ENCODE peak calls at places on chromosome 9, in eight cellular contexts. One of them, this sample, is unnamed. For H3K36me3 and H3K4me1, the result is how much of the 10 kb centered on the place peaks cover.

GRCh38 chr9:76629205-76629990 is 134.8 kb upstream of the PCA3 start:
- DNase-seq in PC-9: no peak
- DNase-seq in tibial nerve: no peak
- DNase-seq in suprapubic skin: no peak
- DNase-seq in lower lobe of right lung: no peak
- DNase-seq in GM23248: no peak
- DNase-seq in HCT116: no peak
- DNase-seq in left ventricle myocardium inferior: no peak
- DNase-seq in this sample: no peak

GRCh38 chr9:73583590-73583989 is 431.9 kb downstream of the ANXA1 start:
- DNase-seq in PC-9: no peak
- DNase-seq in tibial nerve: no peak
- DNase-seq in suprapubic skin: no peak
- DNase-seq in lower lobe of right lung: no peak
- DNase-seq in GM23248: peak
- DNase-seq in HCT116: no peak
- DNase-seq in left ventricle myocardium inferior: no peak
- DNase-seq in this sample: no peak

GRCh38 chr9:87530716-87531115 is 33.0 kb downstream of the DAPK1 start:
- DNase-seq in PC-9: no peak
- DNase-seq in tibial nerve: no peak
- DNase-seq in suprapubic skin: no peak
- DNase-seq in lower lobe of right lung: no peak
- DNase-seq in GM23248: no peak
- DNase-seq in HCT116: no peak
- DNase-seq in left ventricle myocardium inferior: no peak
- DNase-seq in this sample: no peak

GRCh38 chr9:128429505-128430086 is 8.9 kb downstream of the CERCAM start:
- DNase-seq in PC-9: no peak
- DNase-seq in tibial nerve: no peak
- DNase-seq in suprapubic skin: no peak
- DNase-seq in lower lobe of right lung: no peak
- DNase-seq in GM23248: no peak
- DNase-seq in HCT116: no peak
- DNase-seq in left ventricle myocardium inferior: no peak
- DNase-seq in this sample: no peak

GRCh38 chr9:120532475-120532874 is 47.5 kb downstream of the CDK5RAP2 start:
- DNase-seq in PC-9: peak
- DNase-seq in tibial nerve: peak
- DNase-seq in suprapubic skin: peak
- DNase-seq in lower lobe of right lung: peak
- DNase-seq in GM23248: peak
- DNase-seq in HCT116: peak
- DNase-seq in left ventricle myocardium inferior: peak
- DNase-seq in this sample: no peak

GRCh38 chr9:72524820-72525539 is 3.6 kb downstream of the TMC1 start:
- DNase-seq in PC-9: peak
- DNase-seq in tibial nerve: no peak
- DNase-seq in suprapubic skin: no peak
- DNase-seq in lower lobe of right lung: no peak
- DNase-seq in GM23248: peak
- DNase-seq in HCT116: peak
- DNase-seq in left ventricle myocardium inferior: no peak
- DNase-seq in this sample: no peak

GRCh38 chr9:135213566-135213965 is 126.1 kb downstream of the OLFM1 start:
- DNase-seq in PC-9: no peak
- DNase-seq in tibial nerve: no peak
- DNase-seq in suprapubic skin: no peak
- DNase-seq in lower lobe of right lung: peak
- DNase-seq in GM23248: no peak
- DNase-seq in HCT116: no peak
- DNase-seq in left ventricle myocardium inferior: no peak
- DNase-seq in this sample: no peak

GRCh38 chr9:98380065-98380681 is 124.7 kb upstream of the TBC1D2 start:
- DNase-seq in PC-9: peak
- DNase-seq in tibial nerve: no peak
- DNase-seq in suprapubic skin: peak
- DNase-seq in lower lobe of right lung: no peak
- DNase-seq in GM23248: peak
- DNase-seq in HCT116: no peak
- DNase-seq in left ventricle myocardium inferior: no peak
- DNase-seq in this sample: no peak

GRCh38 chr9:80061940-80062339 is 490.2 kb downstream of the TLE4 start:
- DNase-seq in PC-9: no peak
- DNase-seq in tibial nerve: peak
- DNase-seq in suprapubic skin: no peak
- DNase-seq in lower lobe of right lung: no peak
- DNase-seq in GM23248: peak
- DNase-seq in HCT116: no peak
- DNase-seq in left ventricle myocardium inferior: no peak
- DNase-seq in this sample: no peak

GRCh38 chr9:93114169-93114983 is 18.4 kb downstream of the CARD19 start:
- DNase-seq in PC-9: peak
- DNase-seq in tibial nerve: no peak
- DNase-seq in suprapubic skin: peak
- DNase-seq in lower lobe of right lung: peak
- DNase-seq in GM23248: no peak
- DNase-seq in HCT116: no peak
- DNase-seq in left ventricle myocardium inferior: peak
- DNase-seq in this sample: no peak

GRCh38 chr9:18869725-18870124 is 163.3 kb downstream of the SAXO1 start:
- DNase-seq in PC-9: no peak
- DNase-seq in tibial nerve: no peak
- DNase-seq in suprapubic skin: no peak
- DNase-seq in lower lobe of right lung: no peak
- DNase-seq in GM23248: no peak
- DNase-seq in HCT116: no peak
- DNase-seq in left ventricle myocardium inferior: no peak
- DNase-seq in this sample: no peak

GRCh38 chr9:131277673-131278420 is 1.5 kb upstream of the FAM78A start:
- DNase-seq in PC-9: peak
- DNase-seq in tibial nerve: peak
- DNase-seq in suprapubic skin: peak
- DNase-seq in lower lobe of right lung: peak
- DNase-seq in GM23248: peak
- DNase-seq in HCT116: peak
- DNase-seq in left ventricle myocardium inferior: peak
- DNase-seq in this sample: peak

GRCh38 chr9:33225319-33226152 is 14.4 kb upstream of the SPINK4 start:
- DNase-seq in PC-9: peak
- DNase-seq in tibial nerve: peak
- DNase-seq in suprapubic skin: peak
- DNase-seq in lower lobe of right lung: no peak
- DNase-seq in GM23248: peak
- DNase-seq in HCT116: peak
- DNase-seq in left ventricle myocardium inferior: no peak
- DNase-seq in this sample: peak

GRCh38 chr9:118578467-118578866 is 790.8 kb downstream of the BRINP1 start:
- DNase-seq in PC-9: no peak
- DNase-seq in tibial nerve: no peak
- DNase-seq in suprapubic skin: no peak
- DNase-seq in lower lobe of right lung: no peak
- DNase-seq in GM23248: peak
- DNase-seq in HCT116: no peak
- DNase-seq in left ventricle myocardium inferior: no peak
- DNase-seq in this sample: no peak

GRCh38 chr9:126491256-126491879 is 122.4 kb upstream of the LMX1B start:
- DNase-seq in PC-9: peak
- DNase-seq in tibial nerve: peak
- DNase-seq in suprapubic skin: no peak
- DNase-seq in lower lobe of right lung: no peak
- DNase-seq in GM23248: peak
- DNase-seq in HCT116: no peak
- DNase-seq in left ventricle myocardium inferior: no peak
- DNase-seq in this sample: peak

GRCh38 chr9:116074658-116075057 is 78.9 kb upstream of the PAPPA start:
- DNase-seq in PC-9: no peak
- DNase-seq in tibial nerve: no peak
- DNase-seq in suprapubic skin: no peak
- DNase-seq in lower lobe of right lung: no peak
- DNase-seq in GM23248: peak
- DNase-seq in HCT116: no peak
- DNase-seq in left ventricle myocardium inferior: no peak
- DNase-seq in this sample: no peak

DNA sequence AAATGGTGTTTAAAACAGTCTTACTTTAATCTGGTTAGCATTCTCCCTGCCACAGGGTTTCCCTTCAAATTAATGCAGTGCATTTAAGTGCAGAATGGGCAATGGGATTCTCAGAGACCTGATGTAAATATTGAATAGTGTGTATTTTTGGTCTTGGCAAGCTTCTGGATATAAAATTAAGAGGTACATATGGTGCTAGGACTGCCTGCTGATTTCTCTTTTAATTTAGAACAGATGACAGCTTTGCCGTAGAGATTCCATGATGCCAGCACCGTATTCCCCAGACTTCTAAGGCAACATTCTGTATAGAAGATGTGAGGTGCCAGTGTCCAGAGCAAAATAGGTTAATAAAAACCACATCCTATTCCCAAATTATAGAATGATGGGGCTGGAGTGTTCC is 1.9 kb downstream of the MTAP start:
- DNase-seq in PC-9: no peak
- DNase-seq in tibial nerve: no peak
- DNase-seq in suprapubic skin: no peak
- DNase-seq in lower lobe of right lung: no peak
- DNase-seq in GM23248: no peak
- DNase-seq in HCT116: no peak
- DNase-seq in left ventricle myocardium inferior: no peak
- DNase-seq in this sample: no peak
- H3K36me3 ChIP-seq in PC-9: under half
- H3K36me3 ChIP-seq in tibial nerve: under half
- H3K36me3 ChIP-seq in suprapubic skin: under half
- H3K36me3 ChIP-seq in lower lobe of right lung: under half
- H3K36me3 ChIP-seq in GM23248: under half
- H3K36me3 ChIP-seq in HCT116: under half
- H3K36me3 ChIP-seq in left ventricle myocardium inferior: under half
- H3K36me3 ChIP-seq in this sample: under half

GRCh38 chr9:111959960-111960359 is 63.3 kb downstream of the UGCG start:
- DNase-seq in PC-9: no peak
- DNase-seq in tibial nerve: no peak
- DNase-seq in suprapubic skin: no peak
- DNase-seq in lower lobe of right lung: no peak
- DNase-seq in GM23248: no peak
- DNase-seq in HCT116: no peak
- DNase-seq in left ventricle myocardium inferior: no peak
- DNase-seq in this sample: no peak
- H3K4me1 ChIP-seq in PC-9: under half
- H3K4me1 ChIP-seq in tibial nerve: under half
- H3K4me1 ChIP-seq in suprapubic skin: under half
- H3K4me1 ChIP-seq in lower lobe of right lung: under half
- H3K4me1 ChIP-seq in GM23248: under half
- H3K4me1 ChIP-seq in HCT116: half or more
- H3K4me1 ChIP-seq in left ventricle myocardium inferior: under half
- H3K4me1 ChIP-seq in this sample: under half

DNA sequence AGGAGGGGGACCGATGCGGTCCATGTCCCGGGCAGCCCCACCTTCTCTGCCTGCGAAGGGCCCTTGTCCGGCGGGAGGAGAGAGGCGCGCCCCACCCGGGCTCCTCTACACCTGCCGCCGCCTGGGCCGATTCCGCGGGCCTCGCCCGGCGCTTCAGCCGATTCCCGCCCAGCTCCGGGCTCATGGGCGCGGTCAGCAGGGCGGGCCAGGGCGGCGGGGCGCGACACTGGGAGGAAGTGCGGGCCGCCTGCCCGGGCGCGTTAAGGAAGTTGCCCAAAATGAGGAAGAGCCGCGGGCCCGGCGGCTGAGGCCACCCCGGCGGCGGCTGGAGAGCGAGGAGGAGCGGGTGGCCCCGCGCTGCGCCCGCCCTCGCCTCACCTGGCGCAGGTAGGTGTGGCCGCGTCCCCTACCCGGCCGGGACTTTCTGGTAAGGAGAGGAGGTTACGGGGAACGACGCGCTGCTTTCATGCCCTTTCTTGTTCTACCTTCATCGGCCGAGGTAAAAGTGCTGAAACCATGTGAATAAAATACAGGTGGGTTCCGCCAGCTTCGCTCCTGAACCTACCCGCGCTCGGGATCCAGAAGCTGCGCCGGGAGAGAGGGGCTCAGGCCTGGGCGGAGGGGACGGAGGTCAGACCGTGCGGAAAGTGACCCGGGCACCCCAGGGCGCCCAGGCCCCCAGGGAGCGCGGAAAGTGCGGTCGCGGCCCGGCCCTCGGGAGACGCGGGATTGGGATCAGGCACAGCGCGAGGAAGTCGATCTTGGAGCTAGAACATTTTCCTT is at the start of gene SYK:
- DNase-seq in PC-9: peak
- DNase-seq in tibial nerve: no peak
- DNase-seq in suprapubic skin: no peak
- DNase-seq in lower lobe of right lung: peak
- DNase-seq in GM23248: no peak
- DNase-seq in HCT116: no peak
- DNase-seq in left ventricle myocardium inferior: peak
- DNase-seq in this sample: no peak
- H3K4me3 ChIP-seq in PC-9: peak
- H3K4me3 ChIP-seq in tibial nerve: peak
- H3K4me3 ChIP-seq in suprapubic skin: peak
- H3K4me3 ChIP-seq in lower lobe of right lung: peak
- H3K4me3 ChIP-seq in GM23248: no peak
- H3K4me3 ChIP-seq in HCT116: peak
- H3K4me3 ChIP-seq in left ventricle myocardium inferior: peak
- H3K4me3 ChIP-seq in this sample: no peak

GRCh38 chr9:113158446-113158845 is 7.6 kb downstream of the SLC31A2 start:
- DNase-seq in PC-9: no peak
- DNase-seq in tibial nerve: no peak
- DNase-seq in suprapubic skin: no peak
- DNase-seq in lower lobe of right lung: no peak
- DNase-seq in GM23248: no peak
- DNase-seq in HCT116: no peak
- DNase-seq in left ventricle myocardium inferior: no peak
- DNase-seq in this sample: no peak
- H3K36me3 ChIP-seq in PC-9: under half
- H3K36me3 ChIP-seq in tibial nerve: under half
- H3K36me3 ChIP-seq in suprapubic skin: half or more
- H3K36me3 ChIP-seq in lower lobe of right lung: half or more
- H3K36me3 ChIP-seq in GM23248: under half
- H3K36me3 ChIP-seq in HCT116: under half
- H3K36me3 ChIP-seq in left ventricle myocardium inferior: under half
- H3K36me3 ChIP-seq in this sample: under half

DNA sequence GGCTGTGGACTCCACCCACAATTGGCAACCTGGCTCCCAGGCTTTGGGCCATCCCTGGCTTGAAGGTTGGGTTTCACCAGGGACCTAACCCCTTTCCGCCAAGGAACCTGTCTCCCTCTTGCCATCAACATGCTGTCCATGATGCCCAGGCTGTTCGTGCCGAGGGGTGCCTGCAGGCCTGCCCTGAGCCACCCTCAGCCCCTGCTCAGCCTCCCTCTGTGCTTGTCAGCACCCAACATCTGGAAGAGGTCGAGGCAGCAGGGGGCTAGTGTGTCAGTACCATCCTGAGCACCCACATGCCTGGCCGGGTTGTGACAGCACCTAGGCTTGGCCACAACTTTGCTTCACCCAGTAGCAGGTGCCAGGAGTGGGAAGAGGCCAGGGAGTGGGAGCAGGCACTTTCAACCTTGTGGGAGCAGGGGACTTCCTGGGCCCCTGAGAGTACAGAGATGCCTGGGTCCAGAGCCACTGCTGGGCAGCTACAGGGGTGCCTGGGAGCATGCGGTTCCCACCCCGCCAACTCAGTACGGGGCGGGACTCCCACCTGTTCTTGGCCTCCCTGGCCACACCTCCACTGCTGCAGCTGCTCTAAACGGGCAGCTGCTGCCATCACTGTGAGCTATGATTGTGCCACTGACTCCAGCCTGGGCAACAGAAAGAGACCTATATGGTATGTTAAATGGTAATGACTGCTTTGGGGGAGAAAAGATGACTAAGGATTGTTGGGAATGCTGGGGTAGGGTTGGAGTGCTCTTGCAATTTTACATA is 6.3 kb downstream of the PDCD1LG2 start:
- DNase-seq in PC-9: no peak
- DNase-seq in tibial nerve: no peak
- DNase-seq in suprapubic skin: no peak
- DNase-seq in lower lobe of right lung: no peak
- DNase-seq in GM23248: no peak
- DNase-seq in HCT116: no peak
- DNase-seq in left ventricle myocardium inferior: no peak
- DNase-seq in this sample: no peak
- H3K4me1 ChIP-seq in PC-9: under half
- H3K4me1 ChIP-seq in tibial nerve: under half
- H3K4me1 ChIP-seq in suprapubic skin: under half
- H3K4me1 ChIP-seq in lower lobe of right lung: under half
- H3K4me1 ChIP-seq in GM23248: under half
- H3K4me1 ChIP-seq in HCT116: under half
- H3K4me1 ChIP-seq in left ventricle myocardium inferior: half or more
- H3K4me1 ChIP-seq in this sample: under half